ENCODE peak calls at places on chromosomes 13 and 19, in nine cellular contexts. S is tibial nerve, L is A549, Q is transverse colon, U is stomach, G is upper lobe of left lung, Z is K562, E is ovary, I is suprapubic skin. V is an unnamed sample.

GRCh38 chr19:48812094-48812929 is 1.5 kb upstream of the BCAT2 start:
- DNase-seq in Z (peak), Q (peak), G (peak), L (peak), E (peak), S (peak), U (peak), I (peak), V (peak)

GRCh38 chr19:17846146-17846545 is 1.6 kb downstream of the JAK3 start:
- DNase-seq in I (no peak), U (no peak), Z (no peak), S (no peak), E (no peak), L (no peak), G (no peak), Q (peak), V (no peak)

GRCh38 chr13:111027481-111028439 is 87.3 kb upstream of the ARHGEF7 start:
- DNase-seq in Z (no peak), I (no peak), E (no peak), Q (no peak), L (no peak), U (no peak), S (no peak), G (no peak), V (no peak)

GRCh38 chr19:53844849-53845246 is 20.7 kb upstream of the NLRP12 start:
- DNase-seq in L (no peak), Z (no peak), U (no peak), G (no peak), S (no peak), E (no peak), I (no peak), Q (no peak), V (no peak)

GRCh38 chr19:23075031-23075733 is 41.6 kb upstream of the ZNF730 start:
- DNase-seq in S (no peak), Q (peak), Z (peak), E (peak), G (peak), L (no peak), U (no peak), I (peak), V (peak)

GRCh38 chr19:44925114-44925891 is 10.9 kb downstream of the APOC1 start:
- DNase-seq in S (peak), Z (no peak), Q (peak), G (no peak), U (peak), I (peak), E (peak), L (no peak), V (peak)

GRCh38 chr13:99992376-99992775 is 10.8 kb downstream of the ZIC2 start:
- DNase-seq in I (no peak), S (no peak), E (no peak), Q (no peak), Z (no peak), U (no peak), G (no peak), L (no peak), V (no peak)

GRCh38 chr13:99351772-99352171 is 44.6 kb upstream of the GPR183 start:
- DNase-seq in L (no peak), E (no peak), U (no peak), Z (no peak), Q (no peak), G (no peak), S (no peak), I (no peak), V (no peak)

GRCh38 chr13:114065141-114065925 is 67.1 kb downstream of the RASA3 start:
- DNase-seq in Q (peak), Z (peak), I (peak), U (peak), E (peak), S (peak), G (peak), L (peak), V (peak)

GRCh38 chr19:16657384-16657783 is 2.6 kb downstream of the SMIM7 start:
- DNase-seq in Q (no peak), E (no peak), Z (no peak), G (no peak), I (no peak), L (no peak), S (no peak), U (no peak), V (no peak)

GRCh38 chr19:58547323-58548312 is 3.8 kb downstream of the TRIM28 start:
- DNase-seq in L (no peak), Q (no peak), U (no peak), Z (no peak), E (no peak), S (no peak), I (peak), G (no peak), V (no peak)

GRCh38 chr13:36148436-36148835 is 17.3 kb upstream of the DCLK1 start:
- DNase-seq in G (no peak), Q (no peak), Z (no peak), E (no peak), U (no peak), I (no peak), L (no peak), S (no peak), V (no peak)

GRCh38 chr19:51387924-51388389 is at the start of gene LIM2:
- DNase-seq in U (no peak), S (no peak), E (no peak), Z (no peak), G (no peak), Q (no peak), L (no peak), I (no peak), V (no peak)

GRCh38 chr13:50783066-50783465 is 60.4 kb downstream of the DLEU7 start:
- DNase-seq in G (no peak), L (no peak), U (no peak), S (no peak), I (no peak), Q (no peak), Z (no peak), E (no peak), V (no peak)

GRCh38 chr13:50780201-50781015 is 63.1 kb downstream of the DLEU7 start:
- DNase-seq in L (no peak), E (no peak), I (no peak), U (no peak), G (no peak), Z (no peak), S (no peak), Q (no peak), V (no peak)

GRCh38 chr13:50783940-50784339 is 59.6 kb downstream of the DLEU7 start:
- DNase-seq in E (no peak), G (no peak), S (no peak), I (no peak), Z (no peak), U (no peak), L (no peak), Q (no peak), V (no peak)

DNA sequence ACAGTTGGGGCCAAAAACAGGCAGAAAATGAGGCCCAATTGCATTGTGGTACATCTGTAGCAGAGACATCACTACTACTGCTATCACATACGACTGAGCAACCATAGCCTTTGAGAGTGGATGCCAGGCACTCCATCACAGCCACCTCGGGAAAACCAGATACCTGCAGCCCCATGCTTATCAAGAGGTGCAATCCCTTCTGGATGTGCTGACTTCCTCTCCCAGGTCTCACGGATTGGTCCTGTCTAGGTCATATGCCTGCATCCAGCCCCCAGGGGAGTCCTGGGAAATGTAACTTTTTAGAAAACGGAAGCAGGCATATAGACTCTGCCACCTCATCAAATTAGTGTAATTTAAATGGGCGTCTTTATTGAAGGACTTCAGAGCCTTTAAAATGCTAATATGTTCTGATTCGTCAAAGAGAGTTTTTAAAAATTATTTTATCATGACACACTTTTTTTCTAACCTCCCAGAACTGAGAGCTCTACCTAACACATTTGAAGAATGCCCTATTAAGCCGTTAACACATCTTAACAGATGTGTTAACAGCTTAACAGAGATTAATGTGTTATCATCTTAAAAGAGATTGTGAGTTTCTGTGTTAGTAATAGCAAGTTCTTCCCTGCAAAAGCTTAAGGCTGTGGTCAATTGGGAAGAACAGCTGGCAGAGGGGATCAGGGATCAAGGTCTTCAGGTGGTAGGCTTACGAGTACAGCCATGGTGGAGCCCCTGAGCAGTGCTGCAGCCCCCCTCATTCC is 63.9 kb downstream of the DLEU7 start:
- DNase-seq in Z (no peak), Q (no peak), E (no peak), G (no peak), I (no peak), S (no peak), U (no peak), L (no peak), V (no peak)
- TF ChIP-seq CTCF in Z (no peak), Q (no peak), E (no peak), G (no peak), I (no peak), S (no peak), U (no peak), L (no peak), V (no peak)

GRCh38 chr19:50315773-50316448 is 13.3 kb downstream of the KCNC3 start:
- DNase-seq in Q (no peak), U (no peak), S (no peak), G (no peak), L (peak), E (no peak), I (no peak), Z (peak), V (no peak)

GRCh38 chr19:50312967-50313811 is 16.0 kb downstream of the KCNC3 start:
- DNase-seq in G (no peak), Q (no peak), S (no peak), U (no peak), I (no peak), Z (no peak), L (no peak), E (no peak), V (no peak)

GRCh38 chr19:50311723-50312635 is 17.2 kb downstream of the KCNC3 start:
- DNase-seq in Q (no peak), G (peak), Z (peak), E (no peak), S (no peak), L (peak), U (no peak), I (no peak), V (no peak)

GRCh38 chr19:50314724-50315700 is 14.2 kb downstream of the KCNC3 start:
- DNase-seq in S (no peak), U (no peak), Z (no peak), L (no peak), G (peak), E (no peak), Q (no peak), I (peak), V (no peak)

DNA sequence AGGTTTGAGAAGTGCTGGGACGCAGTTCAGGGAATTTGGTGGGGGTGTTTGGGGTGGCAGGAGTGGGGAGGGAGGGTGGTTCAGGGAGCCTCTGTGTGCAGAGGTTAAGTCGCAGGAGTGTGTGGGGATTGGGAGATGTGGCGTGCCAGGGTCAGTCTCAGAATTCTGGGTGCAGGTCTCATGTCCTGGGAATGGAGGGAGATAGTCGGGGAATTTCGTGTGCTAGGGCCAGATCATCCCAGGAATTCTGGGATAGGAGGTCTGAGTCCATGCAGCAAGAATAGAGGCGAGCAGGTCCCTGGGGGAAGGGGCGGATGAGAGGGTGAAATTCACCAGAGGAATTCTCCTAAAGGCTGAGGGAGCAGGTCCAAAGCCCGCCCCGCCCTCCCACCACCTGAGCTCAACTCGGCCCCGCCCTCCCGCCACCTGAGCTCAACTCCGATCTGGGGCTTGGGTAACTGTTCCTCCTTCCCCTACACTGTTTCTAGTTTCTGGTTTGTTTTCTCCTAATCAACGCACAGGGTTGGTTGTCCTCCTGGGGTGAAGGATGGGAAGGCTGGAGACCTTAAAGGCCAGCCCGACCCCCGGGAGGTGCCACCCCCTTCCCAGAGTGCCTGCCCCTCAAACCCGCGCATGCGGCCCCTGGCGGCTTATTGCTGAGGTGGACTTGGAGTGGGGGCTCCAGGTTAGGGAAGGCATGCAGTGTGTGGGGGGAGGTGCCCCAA is 15.2 kb downstream of the KCNC3 start:
- DNase-seq in L (no peak), U (no peak), Z (no peak), Q (no peak), I (no peak), E (no peak), S (no peak), G (peak), V (no peak)
- TF ChIP-seq EP300 in L (no peak), U (no peak), Z (no peak), Q (no peak), I (no peak), E (no peak), S (no peak), G (no peak), V (no peak)

GRCh38 chr19:6126335-6126974 is 9.0 kb upstream of the ACSBG2 start:
- DNase-seq in G (no peak), S (no peak), U (no peak), E (no peak), L (peak), Q (no peak), I (no peak), Z (peak), V (no peak)

GRCh38 chr19:6127716-6128335 is 7.6 kb upstream of the ACSBG2 start:
- DNase-seq in E (no peak), G (no peak), Z (no peak), L (no peak), I (no peak), S (no peak), Q (no peak), U (no peak), V (no peak)

GRCh38 chr19:6125571-6125989 is 9.9 kb upstream of the ACSBG2 start:
- DNase-seq in S (no peak), L (peak), E (no peak), G (no peak), Z (peak), U (peak), Q (peak), I (no peak), V (peak)
- TF ChIP-seq CTCF in S (peak), L (peak), E (peak), G (peak), Z (peak), U (peak), Q (peak), I (peak), V (peak)

GRCh38 chr13:85313761-85314503 is 485.3 kb downstream of the SLITRK6 start:
- DNase-seq in Q (no peak), U (no peak), I (no peak), Z (no peak), E (no peak), L (peak), S (no peak), G (no peak), V (no peak)
- TF ChIP-seq EP300 in Q (no peak), U (no peak), I (no peak), Z (no peak), E (no peak), L (no peak), S (no peak), G (no peak), V (no peak)

GRCh38 chr13:106536244-106537034 is 977 bp upstream of the EFNB2 start:
- DNase-seq in U (peak), L (peak), I (peak), Z (peak), E (peak), Q (peak), S (peak), G (peak), V (peak)

GRCh38 chr13:106537521-106537920 is 2.1 kb upstream of the EFNB2 start:
- DNase-seq in E (no peak), G (no peak), Q (no peak), I (no peak), L (no peak), S (no peak), U (no peak), Z (no peak), V (no peak)

GRCh38 chr13:106534844-106535551 is 464 bp downstream of the EFNB2 start:
- DNase-seq in L (no peak), U (peak), Z (no peak), I (peak), Q (no peak), E (peak), G (no peak), S (no peak), V (peak)

GRCh38 chr13:106535552-106536243 is at the start of gene EFNB2:
- DNase-seq in E (peak), L (peak), Q (peak), S (peak), I (peak), U (peak), G (peak), Z (peak), V (peak)

GRCh38 chr13:106540613-106541012 is 5.2 kb upstream of the EFNB2 start:
- DNase-seq in U (no peak), S (no peak), G (no peak), I (no peak), Q (no peak), Z (no peak), L (no peak), E (no peak), V (no peak)
- TF ChIP-seq CTCF in U (no peak), S (no peak), G (no peak), I (no peak), Q (no peak), Z (no peak), L (no peak), E (no peak), V (no peak)

GRCh38 chr13:31274345-31274870 is 74.6 kb downstream of the B3GLCT start:
- DNase-seq in I (no peak), Q (no peak), Z (no peak), U (no peak), G (no peak), E (no peak), S (no peak), L (no peak), V (no peak)
- TF ChIP-seq EP300 in I (no peak), Q (no peak), Z (no peak), U (no peak), G (no peak), E (no peak), S (no peak), L (no peak), V (no peak)

GRCh38 chr19:39187552-39187943 is 9.2 kb upstream of the NCCRP1 start:
- DNase-seq in Q (no peak), S (no peak), G (no peak), Z (no peak), E (no peak), I (no peak), L (no peak), U (no peak), V (no peak)
- TF ChIP-seq CTCF in Q (no peak), S (no peak), G (no peak), Z (no peak), E (no peak), I (no peak), L (peak), U (no peak), V (no peak)

DNA sequence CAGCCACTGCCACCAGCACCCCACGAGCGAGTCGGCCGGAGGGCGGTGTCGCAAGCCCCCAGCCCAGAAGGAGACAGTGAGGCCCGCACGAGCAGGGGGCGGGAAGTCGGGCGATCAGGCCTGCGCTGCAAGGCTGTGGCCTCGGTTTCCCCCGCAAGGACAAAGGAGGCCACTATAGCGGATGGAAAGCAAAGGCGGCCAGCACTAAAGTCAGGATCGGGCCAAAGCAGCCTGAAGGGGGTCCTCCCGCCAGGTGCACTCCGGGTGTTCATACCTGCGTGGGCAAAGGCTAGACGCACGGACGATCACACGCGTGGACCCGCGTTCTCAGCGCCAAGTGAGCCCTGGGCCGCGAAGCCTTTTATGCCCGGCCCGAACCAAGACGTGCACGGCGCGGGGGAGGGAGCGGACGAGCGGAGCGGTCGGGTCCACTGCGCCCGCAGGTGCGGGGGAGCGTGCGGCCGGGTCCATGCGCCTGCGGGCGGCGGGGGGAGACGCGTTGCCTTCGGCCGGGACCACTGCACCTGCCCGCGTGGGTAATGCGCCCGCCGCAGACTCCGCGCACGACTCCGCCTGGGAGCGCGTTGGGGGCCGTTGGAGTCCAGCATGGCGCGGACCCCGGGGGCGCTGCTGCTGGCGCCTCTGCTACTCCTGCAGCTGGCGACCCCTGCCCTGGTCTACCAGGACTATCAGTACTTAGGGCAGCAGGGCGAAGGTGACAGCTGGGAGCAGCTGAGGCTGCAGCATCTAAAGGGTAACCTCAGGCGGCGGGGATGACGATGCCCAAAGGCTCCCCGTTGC is at the start of the genes PRDX2 and THSD8:
- DNase-seq in Z (peak), Q (peak), E (peak), S (no peak), G (peak), I (peak), L (no peak), U (peak), V (peak)
- TF ChIP-seq EP300 in Z (peak), Q (no peak), E (no peak), S (peak), G (peak), I (no peak), L (no peak), U (no peak), V (no peak)

GRCh38 chr13:45269204-45269603 is 68.4 kb upstream of the KCTD4 start:
- DNase-seq in Q (no peak), G (no peak), I (no peak), L (no peak), Z (no peak), E (no peak), S (no peak), U (no peak), V (no peak)
- TF ChIP-seq CTCF in Q (no peak), G (no peak), I (no peak), L (no peak), Z (peak), E (no peak), S (no peak), U (no peak), V (no peak)

GRCh38 chr19:5913739-5914357 is at the start of gene CAPS:
- DNase-seq in L (peak), I (no peak), G (peak), Q (peak), E (no peak), Z (no peak), S (peak), U (peak), V (peak)
- TF ChIP-seq EP300 in L (no peak), I (no peak), G (no peak), Q (no peak), E (no peak), Z (no peak), S (peak), U (no peak), V (no peak)

V was measured in sigmoid colon.